ENCODE peak calls at places on chromosomes 6 and 20, in four cellular contexts. P is A549, Z is Ammon's horn, U is AG10803. L is an unnamed sample.

GRCh38 chr6:93624408-93624807 is 205.0 kb upstream of the EPHA7 start:
- DNase-seq in P (no peak), Z (peak; percentile 35), U (no peak), L (no peak)

GRCh38 chr6:37004044-37004984 is 1.1 kb upstream of the FGD2 start:
- DNase-seq in P (no peak), Z (no peak), U (no peak), L (no peak)

GRCh38 chr6:107644513-107644912 is 154.6 kb downstream of the SOBP start:
- DNase-seq in P (no peak), Z (no peak), U (no peak), L (no peak)

GRCh38 chr6:168247456-168248147 is 72.0 kb downstream of the DACT2 start:
- DNase-seq in P (peak; percentile 38), Z (peak; percentile 33), U (peak; percentile 12), L (peak; percentile 40)

GRCh38 chr20:20711413-20711812 is 1.0 kb downstream of the RALGAPA2 start:
- DNase-seq in P (no peak), Z (no peak), U (no peak), L (no peak)

GRCh38 chr6:106527979-106528378 is 101.3 kb downstream of the RTN4IP1 start:
- DNase-seq in P (peak; percentile 40), Z (no peak), U (peak; percentile 99), L (no peak)

GRCh38 chr6:155408981-155409380 is 46.7 kb downstream of the NOX3 start:
- DNase-seq in P (no peak), Z (no peak), U (no peak), L (no peak)

GRCh38 chr20:45117581-45117980 is 2.6 kb upstream of the WFDC5 start:
- DNase-seq in P (no peak), Z (no peak), U (no peak), L (no peak)

GRCh38 chr6:112946051-112946450 is 598.9 kb downstream of the RFPL4B start:
- DNase-seq in P (no peak), Z (no peak), U (peak; percentile 61), L (no peak)

GRCh38 chr20:62315773-62316172 is 13.0 kb downstream of the ADRM1 start:
- DNase-seq in P (no peak), Z (no peak), U (no peak), L (no peak)

GRCh38 chr20:47063407-47063806 is 168.8 kb downstream of the EYA2 start:
- DNase-seq in P (no peak), Z (no peak), U (no peak), L (no peak)

GRCh38 chr6:25882066-25882496 is 8.0 kb upstream of the SLC17A3 start:
- DNase-seq in P (peak; percentile 10), Z (no peak), U (no peak), L (no peak)

GRCh38 chr20:3706774-3707507 is 5.5 kb downstream of the SIGLEC1 start:
- DNase-seq in P (no peak), Z (no peak), U (peak; percentile 61), L (no peak)

GRCh38 chr6:134131530-134132139 is 79.2 kb upstream of the SLC2A12 start:
- DNase-seq in P (no peak), Z (no peak), U (no peak), L (no peak)

GRCh38 chr20:41316009-41316408 is 1.5 kb downstream of the ZHX3 start:
- DNase-seq in P (no peak), Z (no peak), U (peak; percentile 59), L (peak; percentile 46)

GRCh38 chr6:94027374-94027773 is 608.0 kb upstream of the EPHA7 start:
- DNase-seq in P (no peak), Z (no peak), U (no peak), L (no peak)

GRCh38 chr6:41878961-41879405 is 16.2 kb downstream of the USP49 start:
- DNase-seq in P (no peak), Z (no peak), U (peak; percentile 90), L (peak; percentile 18)

GRCh38 chr6:167658106-167658505 is 168.6 kb upstream of the AFDN start:
- DNase-seq in P (no peak), Z (no peak), U (no peak), L (peak; percentile 53)

GRCh38 chr6:131317516-131317915 is 182.2 kb downstream of the AKAP7 start:
- DNase-seq in P (no peak), Z (peak; percentile 15), U (peak; percentile 3), L (no peak)

GRCh38 chr6:42714098-42714761 is 8.2 kb downstream of the PRPH2 start:
- DNase-seq in P (no peak), Z (no peak), U (no peak), L (no peak)

GRCh38 chr6:126228001-126228791 is 111.7 kb upstream of the CENPW start:
- DNase-seq in P (no peak), Z (peak; percentile 36), U (no peak), L (no peak)

GRCh38 chr6:26125015-26125690 is 37.9 kb downstream of the HFE start:
- DNase-seq in P (no peak), Z (no peak), U (no peak), L (no peak)

GRCh38 chr20:18638768-18639167 is 50.9 kb downstream of the DTD1 start:
- DNase-seq in P (no peak), Z (no peak), U (peak; percentile 20), L (no peak)

GRCh38 chr20:38497246-38497645 is 24.6 kb downstream of the RALGAPB start:
- DNase-seq in P (no peak), Z (no peak), U (no peak), L (no peak)

GRCh38 chr6:144314003-144314485 is 28.9 kb downstream of the UTRN start:
- DNase-seq in P (no peak), Z (peak; percentile 29), U (no peak), L (no peak)

GRCh38 chr6:104123227-104123626 is 736.5 kb downstream of the HACE1 start:
- DNase-seq in P (no peak), Z (no peak), U (no peak), L (no peak)

L was measured in HepG2.